ENCODE peak calls at places on chromosomes 3 and 15, in ten cellular contexts. E, Q, O, Z, U, M, F, X, K and I are unnamed samples. For H3K27me3, the result is how much of the 10 kb centered on the place peaks cover.

GRCh38 chr15:32718082-32718821 is 448 bp downstream of the GREM1 start:
- DNase-seq in Q (peak), F (peak), E (peak), M (no peak), O (no peak), X (no peak), U (no peak), Z (no peak), K (peak), I (peak)

GRCh38 chr3:49512791-49513355 is 41.4 kb upstream of the BSN start:
- DNase-seq in Z (no peak), E (no peak), U (no peak), M (no peak), O (no peak), K (no peak), Q (no peak), F (no peak), X (no peak), I (no peak)

GRCh38 chr3:142027713-142028112 is 121.6 kb downstream of the TFDP2 start:
- DNase-seq in O (peak), X (peak), M (no peak), Z (no peak), E (no peak), Q (peak), K (peak), U (no peak), F (no peak), I (peak)

GRCh38 chr3:120767106-120767505 is 24.6 kb downstream of the GTF2E1 start:
- DNase-seq in X (no peak), K (no peak), Z (no peak), E (no peak), M (no peak), F (no peak), Q (no peak), U (peak), O (no peak), I (no peak)

GRCh38 chr15:41511331-41512077 is 2.1 kb downstream of the LTK start:
- DNase-seq in X (no peak), E (no peak), Q (peak), U (no peak), K (no peak), F (peak), Z (no peak), M (no peak), O (no peak), I (peak)

GRCh38 chr3:45343947-45344346 is 44.4 kb upstream of the LARS2 start:
- DNase-seq in O (no peak), M (no peak), F (peak), X (no peak), K (peak), U (no peak), Z (no peak), Q (peak), E (no peak), I (peak)

GRCh38 chr15:73341886-73342600 is 26.7 kb downstream of the HCN4 start:
- DNase-seq in U (no peak), M (no peak), X (no peak), Q (no peak), E (no peak), Z (peak), O (no peak), F (no peak), K (peak), I (peak)

GRCh38 chr3:123385981-123386380 is 62.9 kb downstream of the ADCY5 start:
- DNase-seq in O (no peak), X (peak), M (no peak), Z (no peak), E (no peak), U (no peak), Q (no peak), K (no peak), F (no peak), I (no peak)

GRCh38 chr3:151726016-151726415 is 7.7 kb upstream of the AADACL2 start:
- DNase-seq in X (peak), M (no peak), O (no peak), Z (no peak), K (no peak), Q (no peak), U (no peak), E (no peak), F (no peak), I (no peak)

GRCh38 chr15:59999558-60000112 is 4.5 kb upstream of the FOXB1 start:
- DNase-seq in U (no peak), Z (no peak), X (no peak), O (no peak), K (no peak), M (no peak), E (no peak), F (peak), Q (no peak), I (peak)

GRCh38 chr15:59997070-59997701 is 6.9 kb upstream of the FOXB1 start:
- DNase-seq in U (no peak), O (no peak), X (no peak), E (no peak), M (no peak), Q (peak), K (no peak), Z (no peak), F (peak), I (peak)

GRCh38 chr15:59998256-59999063 is 5.7 kb upstream of the FOXB1 start:
- DNase-seq in F (peak), E (no peak), Z (no peak), K (no peak), X (no peak), M (no peak), Q (peak), O (no peak), U (no peak), I (no peak)

GRCh38 chr15:60000113-60000823 is 3.8 kb upstream of the FOXB1 start:
- DNase-seq in Z (no peak), U (no peak), O (no peak), X (no peak), K (no peak), M (no peak), E (no peak), Q (peak), F (peak), I (peak)

GRCh38 chr15:59999064-59999377 is 5.1 kb upstream of the FOXB1 start:
- DNase-seq in Q (peak), F (peak), O (no peak), K (no peak), M (no peak), X (no peak), Z (no peak), E (no peak), U (no peak), I (peak)
- H3K4me3 ChIP-seq in Q (peak), F (peak), O (no peak), K (no peak), M (no peak), X (no peak), Z (no peak), E (no peak), U (no peak), I (peak)

DNA sequence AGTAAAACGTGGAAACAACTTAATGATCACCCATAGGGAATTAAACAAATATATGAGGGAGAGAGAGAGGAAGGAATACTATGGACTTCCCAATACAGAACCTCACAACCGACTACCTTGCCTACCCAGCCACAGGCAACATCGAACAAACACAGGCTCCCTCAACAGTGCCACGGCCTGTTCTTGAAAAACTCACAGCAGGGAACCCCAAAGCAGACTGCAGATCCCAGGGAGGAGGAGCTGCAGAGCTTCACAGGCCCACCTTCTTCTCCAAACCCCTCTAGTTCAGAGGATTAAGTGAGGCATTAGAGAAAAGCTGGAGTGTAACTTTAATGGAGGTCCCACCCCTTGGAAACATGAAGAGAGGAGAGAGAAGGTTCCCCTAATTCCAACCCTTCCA is 110.2 kb downstream of the ST8SIA2 start:
- DNase-seq in U (no peak), F (peak), Q (peak), Z (no peak), E (no peak), O (no peak), K (peak), X (no peak), M (no peak), I (peak)
- H3K27me3 ChIP-seq in U (under half), F (under half), Q (under half), Z (under half), E (under half), O (under half), K (under half), X (under half), M (under half), I (under half)

GRCh38 chr15:34336333-34336732 is 1.2 kb downstream of the SLC12A6 start:
- DNase-seq in F (no peak), U (no peak), O (no peak), Z (no peak), M (no peak), K (no peak), Q (no peak), E (no peak), X (no peak), I (no peak)
- H3K4me3 ChIP-seq in F (no peak), U (no peak), O (peak), Z (no peak), M (peak), K (no peak), Q (peak), E (no peak), X (no peak), I (no peak)

GRCh38 chr15:92019706-92020105 is 166.2 kb downstream of the SLCO3A1 start:
- DNase-seq in E (no peak), X (no peak), Q (no peak), K (no peak), U (no peak), M (no peak), Z (no peak), F (no peak), O (no peak), I (no peak)
- H3K27me3 ChIP-seq in E (under half), X (under half), Q (under half), K (under half), U (under half), M (under half), Z (under half), F (under half), O (under half), I (under half)